ENCODE peak calls at places on chromosome 5, in ten cellular contexts. I is breast epithelium, P is IMR-90, O is tibial nerve, A is K562, J is stomach, H is HepG2, E is Peyer's patch, R is HCT116, Q is H1. U is an unnamed sample. For H3K4me1 and H3K27me3, the result is how much of the 10 kb centered on the place peaks cover.

GRCh38 chr5:88675758-88676636 is 207.0 kb downstream of the MEF2C start:
- DNase-seq in O (no peak), R (peak), I (no peak), Q (peak), J (no peak), P (peak), H (no peak), A (peak), E (peak), U (no peak)

GRCh38 chr5:33850100-33850594 is 41.6 kb downstream of the ADAMTS12 start:
- DNase-seq in Q (no peak), A (peak), P (peak), E (no peak), H (peak), J (no peak), O (no peak), I (no peak), R (no peak), U (no peak)

GRCh38 chr5:35230043-35230611 is at the start of gene PRLR:
- DNase-seq in O (no peak), R (no peak), E (peak), J (peak), Q (peak), A (no peak), H (peak), I (peak), P (peak), U (peak)

GRCh38 chr5:6708814-6709213 is 4.4 kb upstream of the TENT4A start:
- DNase-seq in O (no peak), E (no peak), J (no peak), H (no peak), A (no peak), Q (no peak), I (no peak), P (no peak), R (no peak), U (no peak)

GRCh38 chr5:19903611-19904010 is 84.4 kb downstream of the CDH18 start:
- DNase-seq in O (no peak), H (no peak), R (no peak), A (no peak), Q (no peak), E (no peak), J (no peak), I (no peak), P (no peak), U (no peak)

GRCh38 chr5:38601133-38601842 is 44.8 kb upstream of the LIFR start:
- DNase-seq in A (peak), R (no peak), O (no peak), J (peak), I (no peak), E (no peak), Q (no peak), P (no peak), H (no peak), U (no peak)

GRCh38 chr5:59021837-59022514 is 439.1 kb downstream of the RAB3C start:
- DNase-seq in I (no peak), H (no peak), P (no peak), E (no peak), Q (no peak), A (no peak), J (peak), R (no peak), O (no peak), U (no peak)

GRCh38 chr5:100406640-100407039 is 128.5 kb upstream of the FAM174A start:
- DNase-seq in Q (no peak), A (no peak), O (no peak), J (no peak), E (no peak), I (no peak), P (peak), H (no peak), R (no peak), U (no peak)

GRCh38 chr5:14063117-14063516 is 80.0 kb upstream of the TRIO start:
- DNase-seq in P (peak), I (no peak), A (no peak), R (no peak), O (no peak), E (no peak), H (no peak), Q (no peak), J (no peak), U (no peak)

GRCh38 chr5:10454591-10455272 is 13.1 kb downstream of the ROPN1L start:
- DNase-seq in I (no peak), Q (no peak), J (no peak), A (no peak), H (no peak), O (no peak), E (no peak), R (no peak), P (peak), U (no peak)

GRCh38 chr5:15674716-15675115 is 174.7 kb downstream of the FBXL7 start:
- DNase-seq in O (no peak), A (no peak), R (no peak), J (no peak), E (no peak), I (no peak), H (no peak), P (no peak), Q (no peak), U (no peak)

GRCh38 chr5:44952376-44952775 is 143.6 kb downstream of the MRPS30 start:
- DNase-seq in Q (no peak), P (peak), H (peak), J (no peak), R (peak), E (no peak), I (no peak), A (peak), O (no peak), U (no peak)

GRCh38 chr5:157748740-157749461 is 5.4 kb downstream of the LSM11 start:
- DNase-seq in A (peak), E (no peak), Q (no peak), R (no peak), I (no peak), H (no peak), O (no peak), P (peak), J (no peak), U (no peak)

GRCh38 chr5:80957031-80957761 is 3.0 kb upstream of the RASGRF2 start:
- DNase-seq in P (no peak), Q (no peak), O (no peak), A (no peak), I (no peak), E (no peak), H (peak), J (no peak), R (no peak), U (no peak)

GRCh38 chr5:66769839-66770617 is 173.8 kb downstream of the MAST4 start:
- DNase-seq in R (no peak), E (no peak), A (peak), P (no peak), O (no peak), J (no peak), I (no peak), H (peak), Q (peak), U (peak)

GRCh38 chr5:83472508-83473343 is 1.2 kb downstream of the VCAN start:
- DNase-seq in P (no peak), O (peak), J (no peak), H (no peak), A (peak), Q (peak), I (no peak), R (no peak), E (peak), U (peak)

GRCh38 chr5:75325242-75325641 is 11.8 kb upstream of the HMGCR start:
- DNase-seq in A (no peak), E (no peak), P (no peak), J (no peak), I (no peak), H (peak), O (no peak), Q (no peak), R (no peak), U (no peak)

GRCh38 chr5:13664377-13664776 is 280.1 kb downstream of the DNAH5 start:
- DNase-seq in A (no peak), O (no peak), H (no peak), J (no peak), P (peak), E (no peak), I (no peak), Q (no peak), R (no peak), U (no peak)

GRCh38 chr5:53603009-53603687 is 42.7 kb downstream of the NDUFS4 start:
- DNase-seq in H (no peak), Q (no peak), E (no peak), I (no peak), R (no peak), J (no peak), A (no peak), O (no peak), P (peak), U (no peak)

GRCh38 chr5:39523821-39524220 is 99.0 kb upstream of the DAB2 start:
- DNase-seq in O (no peak), H (no peak), A (no peak), P (peak), Q (no peak), R (no peak), E (no peak), J (no peak), I (no peak), U (no peak)

GRCh38 chr5:171521219-171521633 is 101.8 kb downstream of the FGF18 start:
- DNase-seq in R (peak), O (no peak), H (no peak), J (no peak), A (no peak), P (peak), I (no peak), Q (peak), E (no peak), U (no peak)

GRCh38 chr5:77627869-77628674 is 10.4 kb downstream of the OTP start:
- DNase-seq in O (no peak), J (no peak), A (no peak), H (no peak), Q (peak), E (no peak), I (no peak), P (no peak), R (no peak), U (peak)

GRCh38 chr5:107361945-107362344 is 308.8 kb downstream of the EFNA5 start:
- DNase-seq in A (no peak), R (no peak), Q (no peak), I (no peak), E (no peak), O (no peak), J (no peak), H (no peak), P (peak), U (no peak)

GRCh38 chr5:77636423-77637169 is 1.9 kb downstream of the OTP start:
- DNase-seq in I (no peak), Q (peak), E (no peak), P (no peak), H (no peak), O (no peak), R (no peak), J (no peak), A (no peak), U (no peak)

GRCh38 chr5:170266570-170267379 is 30.8 kb downstream of the LCP2 start:
- DNase-seq in H (no peak), O (no peak), I (no peak), J (no peak), A (no peak), R (no peak), Q (peak), P (no peak), E (no peak), U (no peak)

GRCh38 chr5:154418344-154418820 is 27.4 kb upstream of the SAP30L start:
- DNase-seq in J (no peak), P (no peak), H (no peak), O (no peak), Q (no peak), A (no peak), R (no peak), I (no peak), E (no peak), U (no peak)

DNA sequence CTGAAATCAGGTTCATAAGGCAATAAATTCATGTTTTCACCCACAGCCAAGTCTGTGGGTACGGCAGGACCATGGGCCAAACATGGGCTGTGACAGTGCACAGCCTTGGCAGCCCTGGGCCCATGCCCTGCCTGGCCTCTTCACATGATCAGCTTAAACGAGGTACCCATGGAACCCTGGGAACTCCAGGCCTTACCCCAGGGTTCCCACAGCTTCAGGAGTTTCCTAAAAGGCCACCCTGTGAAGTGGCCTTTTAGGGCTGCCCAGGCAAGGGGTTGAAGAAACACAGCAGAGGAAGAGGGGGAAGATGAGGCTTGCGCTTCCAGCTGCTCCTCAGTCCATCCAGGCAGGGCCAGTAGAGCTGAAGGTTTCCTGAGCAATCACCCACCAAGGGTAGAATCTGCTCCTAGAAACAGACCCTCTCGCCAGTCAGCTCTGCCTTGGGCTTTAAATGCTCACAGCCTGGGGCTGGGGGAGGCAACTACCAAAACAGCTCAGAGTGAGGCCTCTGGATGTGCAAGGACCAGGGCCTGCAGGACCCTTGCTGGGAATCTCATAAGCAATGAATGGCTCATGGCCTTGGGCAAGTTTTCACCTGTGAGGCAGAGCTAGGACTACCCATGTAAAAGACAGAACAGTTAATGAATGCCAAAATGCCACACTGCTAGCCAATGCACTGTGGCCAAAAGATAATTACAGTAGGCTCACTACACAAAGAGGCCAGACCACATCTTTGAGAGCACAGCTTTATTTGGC is 79.3 kb upstream of the LRRTM2 start:
- DNase-seq in Q (no peak), A (no peak), I (no peak), E (peak), P (no peak), H (no peak), R (no peak), O (no peak), J (peak), U (no peak)
- H3K4me1 ChIP-seq in Q (under half), A (under half), I (under half), E (under half), P (under half), H (under half), R (under half), O (half or more), J (half or more), U (under half)

GRCh38 chr5:149153193-149153750 is 12.0 kb downstream of the ABLIM3 start:
- DNase-seq in P (no peak), O (no peak), Q (no peak), J (no peak), R (no peak), A (no peak), H (no peak), E (no peak), I (no peak), U (no peak)
- H3K27me3 ChIP-seq in P (under half), O (under half), Q (under half), J (under half), R (under half), A (under half), H (under half), E (under half), I (under half), U (under half)

GRCh38 chr5:55994998-55995914 is 493 bp upstream of the IL6ST start:
- DNase-seq in R (peak), J (peak), H (peak), O (peak), E (peak), Q (peak), I (peak), A (peak), P (peak), U (peak)
- TF ChIP-seq POLR2A in R (peak), J (no peak), H (no peak), O (peak), E (peak), Q (no peak), I (peak), A (peak), P (peak), U (no peak)

DNA sequence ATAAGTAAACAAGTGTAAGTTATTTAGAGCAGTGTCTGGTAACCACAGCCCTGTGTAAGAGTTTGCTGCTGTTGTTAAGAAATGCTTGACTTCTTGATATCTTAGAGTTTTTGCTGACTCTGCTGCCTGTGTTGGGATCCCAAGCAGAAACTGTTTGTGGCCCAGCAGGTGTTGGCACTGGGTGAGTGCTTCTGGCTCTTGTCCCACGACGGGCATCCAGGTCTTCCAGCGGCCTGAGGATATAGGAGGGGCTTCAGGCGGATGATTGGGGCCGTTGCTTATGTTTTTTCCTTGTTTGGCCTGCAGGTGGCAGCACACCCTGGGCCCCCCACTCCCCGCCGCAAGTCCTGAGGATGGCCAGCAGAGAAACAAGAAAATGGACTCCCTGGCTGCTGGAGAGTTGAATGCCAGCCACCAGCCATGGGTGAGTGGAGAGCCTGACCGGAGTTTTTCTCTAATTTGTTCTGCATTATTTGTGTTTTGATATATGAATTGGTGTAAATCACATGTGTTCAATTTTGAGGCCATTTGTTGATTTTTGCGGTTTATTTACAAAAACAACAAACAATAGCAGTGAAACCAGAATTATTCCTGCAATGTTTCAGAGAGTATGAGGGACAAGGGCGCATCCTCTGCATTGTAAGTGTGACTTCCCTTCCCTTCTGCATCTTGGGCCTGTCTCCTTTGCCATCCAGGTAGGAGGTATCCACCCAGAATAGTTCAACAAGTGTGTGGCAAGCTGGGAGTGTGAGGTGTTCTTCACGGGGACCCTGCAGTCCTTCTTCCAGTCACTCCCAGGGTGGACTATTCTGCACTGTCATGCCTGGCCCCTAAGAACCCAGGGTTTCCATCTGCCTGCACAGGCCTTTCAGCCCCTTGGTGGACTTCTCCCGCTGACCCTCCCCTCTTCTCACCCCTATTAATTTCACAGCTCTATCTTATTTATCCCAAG is 50.3 kb downstream of the SLC22A5 start:
- DNase-seq in A (peak), O (peak), Q (peak), E (peak), H (peak), I (peak), J (peak), P (peak), R (peak), U (peak)
- H3K4me1 ChIP-seq in A (under half), O (under half), Q (under half), E (half or more), H (half or more), I (under half), J (half or more), P (under half), R (under half), U (half or more)

GRCh38 chr5:178739452-178740180 is 9.2 kb upstream of the ZNF354A start:
- DNase-seq in R (no peak), J (no peak), P (no peak), E (no peak), I (no peak), O (no peak), H (no peak), Q (no peak), A (no peak), U (no peak)

GRCh38 chr5:178738513-178738912 is 8.1 kb upstream of the ZNF354A start:
- DNase-seq in P (no peak), E (no peak), O (no peak), A (no peak), H (no peak), I (no peak), J (no peak), R (no peak), Q (no peak), U (no peak)

GRCh38 chr5:178740181-178740557 is 9.7 kb upstream of the ZNF354A start:
- DNase-seq in Q (no peak), E (no peak), P (no peak), J (no peak), H (no peak), O (no peak), R (no peak), A (no peak), I (no peak), U (no peak)

DNA sequence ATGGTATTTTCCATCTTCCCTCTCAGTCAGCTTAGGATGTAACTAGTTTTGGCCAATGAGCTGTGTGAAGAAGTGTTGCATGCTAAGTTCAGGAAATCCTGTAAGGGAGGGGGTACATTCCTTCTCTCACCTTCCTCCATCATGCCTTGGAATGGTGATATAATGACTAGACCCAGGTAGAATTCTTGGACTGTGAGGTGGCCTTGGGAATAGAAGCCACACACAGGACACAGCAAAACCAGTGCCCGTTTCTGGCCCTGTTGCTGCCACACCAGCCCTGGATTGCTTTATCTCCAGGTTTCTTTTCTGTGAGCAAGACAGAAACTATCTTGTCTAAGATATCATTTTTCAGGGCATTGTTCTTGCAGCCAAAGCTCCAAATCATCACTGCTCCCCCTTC is 10.5 kb upstream of the ZNF354A start:
- DNase-seq in R (no peak), P (no peak), A (no peak), I (no peak), H (no peak), Q (no peak), E (no peak), O (no peak), J (no peak), U (no peak)
- H3K27me3 ChIP-seq in R (under half), P (under half), A (under half), I (under half), H (under half), Q (under half), E (under half), O (under half), J (under half), U (under half)

GRCh38 chr5:95859327-95860060 is 37.0 kb upstream of the GLRX start:
- DNase-seq in E (no peak), R (no peak), J (no peak), P (no peak), I (no peak), H (no peak), Q (no peak), O (no peak), A (no peak), U (no peak)
- TF ChIP-seq POLR2A in E (no peak), R (no peak), J (no peak), P (no peak), I (no peak), H (no peak), Q (no peak), O (no peak), A (no peak), U (no peak)

GRCh38 chr5:36688722-36689121 is 82.3 kb downstream of the SLC1A3 start:
- DNase-seq in A (peak), E (no peak), O (no peak), H (peak), I (no peak), R (peak), J (no peak), P (peak), Q (no peak), U (no peak)
- H3K4me1 ChIP-seq in A (under half), E (under half), O (under half), H (under half), I (under half), R (under half), J (under half), P (under half), Q (under half), U (under half)

GRCh38 chr5:73299017-73299630 is 126.1 kb downstream of the TMEM174 start:
- DNase-seq in H (no peak), Q (peak), R (no peak), J (no peak), I (no peak), E (peak), P (no peak), A (no peak), O (no peak), U (peak)

GRCh38 chr5:73299665-73300435 is 126.9 kb downstream of the TMEM174 start:
- DNase-seq in J (no peak), P (peak), H (no peak), O (no peak), Q (peak), A (no peak), R (no peak), E (no peak), I (no peak), U (peak)

GRCh38 chr5:73297430-73297829 is 124.4 kb downstream of the TMEM174 start:
- DNase-seq in A (no peak), H (no peak), R (no peak), O (no peak), E (no peak), J (no peak), P (no peak), I (no peak), Q (no peak), U (no peak)

GRCh38 chr5:73296772-73297171 is 123.8 kb downstream of the TMEM174 start:
- DNase-seq in H (no peak), O (no peak), J (no peak), Q (no peak), P (peak), E (no peak), R (no peak), A (peak), I (no peak), U (no peak)

GRCh38 chr5:73298251-73299016 is 125.4 kb downstream of the TMEM174 start:
- DNase-seq in A (no peak), P (peak), E (no peak), O (no peak), H (no peak), I (no peak), Q (peak), R (no peak), J (no peak), U (no peak)
- H3K27me3 ChIP-seq in A (under half), P (under half), E (under half), O (under half), H (half or more), I (half or more), Q (half or more), R (under half), J (half or more), U (under half)

GRCh38 chr5:143629871-143630658 is 181.9 kb upstream of the HMHB1 start:
- DNase-seq in Q (no peak), H (peak), E (no peak), R (no peak), P (peak), J (no peak), A (no peak), O (no peak), I (no peak), U (no peak)
- TF ChIP-seq POLR2A in Q (no peak), H (no peak), E (no peak), R (no peak), P (no peak), J (no peak), A (no peak), O (no peak), I (no peak), U (no peak)